ENCODE peak calls at places on chromosomes 16 and 17, in seven cellular contexts. One of them, this sample, is unnamed.

GRCh38 chr16:56370836-56371235 is 54.5 kb downstream of the AMFR start:
- DNase-seq in A673: no peak
- DNase-seq in thoracic aorta: no peak
- DNase-seq in cardiac muscle cell: peak; percentile 42
- DNase-seq in heart left ventricle: peak; percentile 59
- DNase-seq in PC-3: peak; percentile 59
- DNase-seq in aorta: no peak
- DNase-seq in this sample: no peak

GRCh38 chr16:71467810-71468209 is 5.8 kb upstream of the ZNF23 start:
- DNase-seq in A673: peak; percentile 35
- DNase-seq in thoracic aorta: no peak
- DNase-seq in cardiac muscle cell: peak; percentile 46
- DNase-seq in heart left ventricle: no peak
- DNase-seq in PC-3: peak; percentile 40
- DNase-seq in aorta: no peak
- DNase-seq in this sample: peak; percentile 12

GRCh38 chr16:89375021-89375420 is 115.3 kb downstream of the ANKRD11 start:
- DNase-seq in A673: no peak
- DNase-seq in thoracic aorta: no peak
- DNase-seq in cardiac muscle cell: no peak
- DNase-seq in heart left ventricle: no peak
- DNase-seq in PC-3: peak; percentile 34
- DNase-seq in aorta: no peak
- DNase-seq in this sample: no peak

GRCh38 chr16:56558024-56558747 is 6.7 kb upstream of the MT4 start:
- DNase-seq in A673: peak; percentile 75
- DNase-seq in thoracic aorta: no peak
- DNase-seq in cardiac muscle cell: peak; percentile 46
- DNase-seq in heart left ventricle: no peak
- DNase-seq in PC-3: peak; percentile 89
- DNase-seq in aorta: no peak
- DNase-seq in this sample: peak; percentile 72

GRCh38 chr16:75477680-75478473 is 13.4 kb upstream of the TMEM170A start:
- DNase-seq in A673: no peak
- DNase-seq in thoracic aorta: no peak
- DNase-seq in cardiac muscle cell: no peak
- DNase-seq in heart left ventricle: no peak
- DNase-seq in PC-3: peak; percentile 58
- DNase-seq in aorta: no peak
- DNase-seq in this sample: no peak

GRCh38 chr16:56691885-56692284 is 9.6 kb downstream of the MT1X start:
- DNase-seq in A673: no peak
- DNase-seq in thoracic aorta: no peak
- DNase-seq in cardiac muscle cell: no peak
- DNase-seq in heart left ventricle: peak; percentile 67
- DNase-seq in PC-3: peak; percentile 91
- DNase-seq in aorta: no peak
- DNase-seq in this sample: no peak

GRCh38 chr16:2229091-2229490 is 5.7 kb downstream of the E4F1 start:
- DNase-seq in A673: no peak
- DNase-seq in thoracic aorta: no peak
- DNase-seq in cardiac muscle cell: no peak
- DNase-seq in heart left ventricle: no peak
- DNase-seq in PC-3: no peak
- DNase-seq in aorta: no peak
- DNase-seq in this sample: no peak

GRCh38 chr17:48240562-48241130 is 133.1 kb downstream of the SNX11 start:
- DNase-seq in A673: no peak
- DNase-seq in thoracic aorta: no peak
- DNase-seq in cardiac muscle cell: peak; percentile 51
- DNase-seq in heart left ventricle: no peak
- DNase-seq in PC-3: peak; percentile 77
- DNase-seq in aorta: no peak
- DNase-seq in this sample: peak; percentile 67

GRCh38 chr16:86322283-86322682 is 188.0 kb upstream of the FOXF1 start:
- DNase-seq in A673: no peak
- DNase-seq in thoracic aorta: no peak
- DNase-seq in cardiac muscle cell: no peak
- DNase-seq in heart left ventricle: no peak
- DNase-seq in PC-3: no peak
- DNase-seq in aorta: no peak
- DNase-seq in this sample: no peak

GRCh38 chr16:49763826-49764225 is 92.1 kb downstream of the ZNF423 start:
- DNase-seq in A673: no peak
- DNase-seq in thoracic aorta: no peak
- DNase-seq in cardiac muscle cell: peak; percentile 49
- DNase-seq in heart left ventricle: no peak
- DNase-seq in PC-3: no peak
- DNase-seq in aorta: no peak
- DNase-seq in this sample: no peak

GRCh38 chr17:8991514-8992285 is 26.2 kb upstream of the PIK3R5 start:
- DNase-seq in A673: peak; percentile 86
- DNase-seq in thoracic aorta: no peak
- DNase-seq in cardiac muscle cell: peak; percentile 72
- DNase-seq in heart left ventricle: peak; percentile 44
- DNase-seq in PC-3: peak; percentile 63
- DNase-seq in aorta: peak; percentile 80
- DNase-seq in this sample: peak; percentile 68

GRCh38 chr17:82324566-82325285 is 7.3 kb upstream of the CD7 start:
- DNase-seq in A673: no peak
- DNase-seq in thoracic aorta: no peak
- DNase-seq in cardiac muscle cell: no peak
- DNase-seq in heart left ventricle: no peak
- DNase-seq in PC-3: no peak
- DNase-seq in aorta: no peak
- DNase-seq in this sample: no peak

GRCh38 chr16:1385232-1385631 is 29.3 kb downstream of the UNKL start:
- DNase-seq in A673: no peak
- DNase-seq in thoracic aorta: no peak
- DNase-seq in cardiac muscle cell: no peak
- DNase-seq in heart left ventricle: no peak
- DNase-seq in PC-3: no peak
- DNase-seq in aorta: no peak
- DNase-seq in this sample: no peak

GRCh38 chr16:56606688-56607618 is 1.4 kb upstream of the MT2A start:
- DNase-seq in A673: no peak
- DNase-seq in thoracic aorta: peak; percentile 77
- DNase-seq in cardiac muscle cell: peak; percentile 99
- DNase-seq in heart left ventricle: peak; percentile 91
- DNase-seq in PC-3: peak; percentile 95
- DNase-seq in aorta: peak; percentile 77
- DNase-seq in this sample: peak; percentile 97

GRCh38 chr17:81037026-81037782 is 2.3 kb downstream of the BAIAP2 start:
- DNase-seq in A673: no peak
- DNase-seq in thoracic aorta: peak; percentile 48
- DNase-seq in cardiac muscle cell: no peak
- DNase-seq in heart left ventricle: peak; percentile 81
- DNase-seq in PC-3: peak; percentile 93
- DNase-seq in aorta: peak; percentile 82
- DNase-seq in this sample: no peak

GRCh38 chr16:71428883-71429282 is 13.0 kb downstream of the TLE7 start:
- DNase-seq in A673: no peak
- DNase-seq in thoracic aorta: no peak
- DNase-seq in cardiac muscle cell: peak; percentile 77
- DNase-seq in heart left ventricle: no peak
- DNase-seq in PC-3: no peak
- DNase-seq in aorta: no peak
- DNase-seq in this sample: no peak

GRCh38 chr17:43734376-43734775 is 24.2 kb downstream of the SOST start:
- DNase-seq in A673: no peak
- DNase-seq in thoracic aorta: no peak
- DNase-seq in cardiac muscle cell: peak; percentile 92
- DNase-seq in heart left ventricle: no peak
- DNase-seq in PC-3: no peak
- DNase-seq in aorta: no peak
- DNase-seq in this sample: peak; percentile 80

GRCh38 chr16:88558457-88559442 is 11.5 kb upstream of the ZC3H18 start:
- DNase-seq in A673: peak; percentile 78
- DNase-seq in thoracic aorta: no peak
- DNase-seq in cardiac muscle cell: peak; percentile 88
- DNase-seq in heart left ventricle: peak; percentile 81
- DNase-seq in PC-3: peak; percentile 57
- DNase-seq in aorta: peak; percentile 69
- DNase-seq in this sample: peak; percentile 69

GRCh38 chr16:21116148-21116693 is 34.4 kb downstream of the DNAH3 start:
- DNase-seq in A673: no peak
- DNase-seq in thoracic aorta: no peak
- DNase-seq in cardiac muscle cell: peak; percentile 45
- DNase-seq in heart left ventricle: no peak
- DNase-seq in PC-3: no peak
- DNase-seq in aorta: no peak
- DNase-seq in this sample: no peak

GRCh38 chr17:43634681-43635125 is 27.0 kb downstream of the MEOX1 start:
- DNase-seq in A673: no peak
- DNase-seq in thoracic aorta: no peak
- DNase-seq in cardiac muscle cell: peak; percentile 48
- DNase-seq in heart left ventricle: peak; percentile 83
- DNase-seq in PC-3: no peak
- DNase-seq in aorta: no peak
- DNase-seq in this sample: no peak

GRCh38 chr16:75219088-75219487 is 300 bp downstream of the CTRB1 start:
- DNase-seq in A673: no peak
- DNase-seq in thoracic aorta: no peak
- DNase-seq in cardiac muscle cell: no peak
- DNase-seq in heart left ventricle: no peak
- DNase-seq in PC-3: no peak
- DNase-seq in aorta: no peak
- DNase-seq in this sample: no peak

GRCh38 chr16:29760567-29761279 is 14.9 kb upstream of the C16orf54 start:
- DNase-seq in A673: no peak
- DNase-seq in thoracic aorta: no peak
- DNase-seq in cardiac muscle cell: no peak
- DNase-seq in heart left ventricle: no peak
- DNase-seq in PC-3: no peak
- DNase-seq in aorta: no peak
- DNase-seq in this sample: no peak

GRCh38 chr16:57192720-57193486 is 6.8 kb downstream of the RSPRY1 start:
- DNase-seq in A673: no peak
- DNase-seq in thoracic aorta: no peak
- DNase-seq in cardiac muscle cell: peak; percentile 52
- DNase-seq in heart left ventricle: no peak
- DNase-seq in PC-3: no peak
- DNase-seq in aorta: no peak
- DNase-seq in this sample: no peak

GRCh38 chr16:19680972-19681371 is 37.1 kb downstream of the KNOP1 start:
- DNase-seq in A673: no peak
- DNase-seq in thoracic aorta: no peak
- DNase-seq in cardiac muscle cell: no peak
- DNase-seq in heart left ventricle: no peak
- DNase-seq in PC-3: peak; percentile 46
- DNase-seq in aorta: no peak
- DNase-seq in this sample: no peak

GRCh38 chr16:23155445-23156049 is 6.3 kb upstream of the USP31 start:
- DNase-seq in A673: peak; percentile 44
- DNase-seq in thoracic aorta: no peak
- DNase-seq in cardiac muscle cell: peak; percentile 34
- DNase-seq in heart left ventricle: no peak
- DNase-seq in PC-3: peak; percentile 37
- DNase-seq in aorta: no peak
- DNase-seq in this sample: no peak

GRCh38 chr16:29779474-29779873 is 1.4 kb downstream of the ZG16 start:
- DNase-seq in A673: no peak
- DNase-seq in thoracic aorta: no peak
- DNase-seq in cardiac muscle cell: no peak
- DNase-seq in heart left ventricle: no peak
- DNase-seq in PC-3: peak; percentile 68
- DNase-seq in aorta: no peak
- DNase-seq in this sample: no peak

GRCh38 chr17:65756760-65757159 is 195.3 kb upstream of the AXIN2 start:
- DNase-seq in A673: no peak
- DNase-seq in thoracic aorta: no peak
- DNase-seq in cardiac muscle cell: no peak
- DNase-seq in heart left ventricle: no peak
- DNase-seq in PC-3: no peak
- DNase-seq in aorta: no peak
- DNase-seq in this sample: no peak

GRCh38 chr17:82100502-82101298 is 2.7 kb upstream of the FASN start:
- DNase-seq in A673: no peak
- DNase-seq in thoracic aorta: no peak
- DNase-seq in cardiac muscle cell: no peak
- DNase-seq in heart left ventricle: no peak
- DNase-seq in PC-3: no peak
- DNase-seq in aorta: peak; percentile 44
- DNase-seq in this sample: no peak

GRCh38 chr17:78337244-78338109 is 22.4 kb downstream of the SOCS3 start:
- DNase-seq in A673: no peak
- DNase-seq in thoracic aorta: no peak
- DNase-seq in cardiac muscle cell: peak; percentile 75
- DNase-seq in heart left ventricle: no peak
- DNase-seq in PC-3: peak; percentile 98
- DNase-seq in aorta: peak; percentile 80
- DNase-seq in this sample: peak; percentile 84

GRCh38 chr16:17555176-17555575 is 84.4 kb upstream of the XYLT1 start:
- DNase-seq in A673: no peak
- DNase-seq in thoracic aorta: no peak
- DNase-seq in cardiac muscle cell: no peak
- DNase-seq in heart left ventricle: no peak
- DNase-seq in PC-3: no peak
- DNase-seq in aorta: no peak
- DNase-seq in this sample: peak; percentile 87
- H3K27ac ChIP-seq in A673: no peak overlapping the region
- H3K27ac ChIP-seq in thoracic aorta: no peak overlapping the region
- H3K27ac ChIP-seq in cardiac muscle cell: no peak overlapping the region
- H3K27ac ChIP-seq in heart left ventricle: no peak overlapping the region
- H3K27ac ChIP-seq in PC-3: no peak overlapping the region
- H3K27ac ChIP-seq in aorta: no peak overlapping the region
- H3K27ac ChIP-seq in this sample: peak overlapping the region; percentile 64

GRCh38 chr17:61452301-61453290 is at the start of gene TBX4:
- DNase-seq in A673: no peak
- DNase-seq in thoracic aorta: no peak
- DNase-seq in cardiac muscle cell: no peak
- DNase-seq in heart left ventricle: no peak
- DNase-seq in PC-3: no peak
- DNase-seq in aorta: no peak
- DNase-seq in this sample: no peak
- H3K4me3 ChIP-seq in A673: peak within 1 kb of the TSS; percentile 24
- H3K4me3 ChIP-seq in thoracic aorta: peak within 1 kb of the TSS; percentile 68
- H3K4me3 ChIP-seq in cardiac muscle cell: peak within 1 kb of the TSS; percentile 7
- H3K4me3 ChIP-seq in heart left ventricle: peak within 1 kb of the TSS; percentile 10
- H3K4me3 ChIP-seq in PC-3: no peak within 1 kb of the TSS
- H3K4me3 ChIP-seq in aorta: peak within 1 kb of the TSS; percentile 37
- H3K4me3 ChIP-seq in this sample: no peak within 1 kb of the TSS

GRCh38 chr16:54075446-54075845 is 211.1 kb downstream of the IRX3 start:
- DNase-seq in A673: no peak
- DNase-seq in thoracic aorta: no peak
- DNase-seq in cardiac muscle cell: no peak
- DNase-seq in heart left ventricle: no peak
- DNase-seq in PC-3: no peak
- DNase-seq in aorta: no peak
- DNase-seq in this sample: no peak
- H3K27ac ChIP-seq in A673: no peak overlapping the region
- H3K27ac ChIP-seq in thoracic aorta: no peak overlapping the region
- H3K27ac ChIP-seq in cardiac muscle cell: no peak overlapping the region
- H3K27ac ChIP-seq in heart left ventricle: no peak overlapping the region
- H3K27ac ChIP-seq in PC-3: no peak overlapping the region
- H3K27ac ChIP-seq in aorta: no peak overlapping the region
- H3K27ac ChIP-seq in this sample: no peak overlapping the region

DNA sequence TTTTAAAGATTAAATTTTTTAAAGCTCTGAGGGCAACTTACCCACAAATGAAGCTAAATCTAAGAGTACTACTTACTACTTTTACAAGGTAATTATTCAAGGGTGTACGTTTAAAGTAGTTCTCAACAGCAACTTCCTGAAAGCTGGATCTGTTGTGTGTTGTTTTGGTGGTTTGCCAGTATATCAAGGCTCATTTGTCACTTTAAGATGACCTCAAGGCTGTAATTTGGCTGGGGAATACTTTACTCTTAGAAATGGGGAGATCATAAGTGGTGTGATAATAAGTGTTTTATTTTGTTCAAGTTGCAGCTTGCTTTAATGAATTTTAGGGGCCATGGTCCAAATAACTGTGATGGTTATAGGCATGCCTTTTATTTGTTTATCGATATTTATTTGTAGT is 30.4 kb downstream of the AP2B1 start:
- DNase-seq in A673: peak; percentile 9
- DNase-seq in thoracic aorta: no peak
- DNase-seq in cardiac muscle cell: no peak
- DNase-seq in heart left ventricle: no peak
- DNase-seq in PC-3: no peak
- DNase-seq in aorta: no peak
- DNase-seq in this sample: no peak
- H3K4me3 ChIP-seq in A673: no peak overlapping the region
- H3K4me3 ChIP-seq in thoracic aorta: no peak overlapping the region
- H3K4me3 ChIP-seq in cardiac muscle cell: no peak overlapping the region
- H3K4me3 ChIP-seq in heart left ventricle: no peak overlapping the region
- H3K4me3 ChIP-seq in PC-3: no peak overlapping the region
- H3K4me3 ChIP-seq in aorta: no peak overlapping the region
- H3K4me3 ChIP-seq in this sample: no peak overlapping the region